ENCODE peak calls at places on chromosomes 4 and X, in seven cellular contexts. A, B, I, D, S, K and O are unnamed samples. For H3K4me1, the result is how much of the 10 kb centered on the place peaks cover.

GRCh38 chr4:66691101-66691500 is 854.2 kb downstream of the CENPC start:
- DNase-seq in A (no peak), B (no peak), I (no peak), D (no peak), S (no peak), K (no peak), O (no peak)

GRCh38 chrX:130395341-130395740 is 6.4 kb upstream of the RBMX2 start:
- DNase-seq in A (no peak), B (no peak), I (no peak), D (no peak), S (no peak), K (no peak), O (no peak)

GRCh38 chr4:3304831-3305609 is 12.2 kb downstream of the RGS12 start:
- DNase-seq in A (peak), B (no peak), I (no peak), D (peak), S (peak), K (peak), O (no peak)

GRCh38 chr4:26269038-26269437 is 51.8 kb upstream of the RBPJ start:
- DNase-seq in A (no peak), B (no peak), I (no peak), D (no peak), S (no peak), K (no peak), O (no peak)

GRCh38 chrX:49041683-49042529 is 1.3 kb downstream of the TFE3 start:
- DNase-seq in A (no peak), B (no peak), I (peak), D (peak), S (peak), K (peak), O (no peak)

GRCh38 chrX:50448565-50448964 is 22.1 kb downstream of the DGKK start:
- DNase-seq in A (no peak), B (no peak), I (peak), D (no peak), S (peak), K (no peak), O (no peak)

GRCh38 chr4:110970642-110971041 is 347.8 kb upstream of the PITX2 start:
- DNase-seq in A (no peak), B (no peak), I (peak), D (no peak), S (peak), K (no peak), O (peak)

GRCh38 chr4:83071116-83071515 is 36.1 kb downstream of the COPS4 start:
- DNase-seq in A (no peak), B (no peak), I (no peak), D (no peak), S (no peak), K (no peak), O (no peak)

GRCh38 chr4:102344520-102344954 is 745 bp downstream of the SLC39A8 start:
- DNase-seq in A (peak), B (no peak), I (peak), D (peak), S (peak), K (peak), O (no peak)

GRCh38 chr4:76955187-76955586 is 5.6 kb downstream of the SEPTIN11 start:
- DNase-seq in A (no peak), B (no peak), I (no peak), D (no peak), S (peak), K (no peak), O (no peak)

GRCh38 chr4:137597751-137598493 is 65.6 kb upstream of the PCDH18 start:
- DNase-seq in A (no peak), B (no peak), I (no peak), D (no peak), S (no peak), K (no peak), O (no peak)

GRCh38 chr4:140094701-140095420 is 59.1 kb downstream of the MAML3 start:
- DNase-seq in A (peak), B (no peak), I (no peak), D (peak), S (peak), K (peak), O (no peak)

GRCh38 chrX:19799319-19800182 is 87.8 kb downstream of the SH3KBP1 start:
- DNase-seq in A (no peak), B (no peak), I (no peak), D (no peak), S (no peak), K (no peak), O (no peak)
- H3K4me1 ChIP-seq in A (under half), B (under half), I (under half), D (under half), S (under half), K (under half), O (under half)

GRCh38 chrX:68988865-68989264 is 160.0 kb downstream of the EFNB1 start:
- DNase-seq in A (no peak), B (no peak), I (no peak), D (no peak), S (no peak), K (no peak), O (no peak)

GRCh38 chrX:68983004-68983857 is 154.4 kb downstream of the EFNB1 start:
- DNase-seq in A (no peak), B (no peak), I (no peak), D (no peak), S (no peak), K (no peak), O (no peak)

GRCh38 chrX:68980906-68981616 is 152.2 kb downstream of the EFNB1 start:
- DNase-seq in A (no peak), B (no peak), I (no peak), D (no peak), S (no peak), K (no peak), O (no peak)

GRCh38 chrX:68982476-68982875 is 153.7 kb downstream of the EFNB1 start:
- DNase-seq in A (no peak), B (no peak), I (no peak), D (no peak), S (no peak), K (no peak), O (no peak)

GRCh38 chrX:68985135-68985725 is 156.4 kb downstream of the EFNB1 start:
- DNase-seq in A (no peak), B (no peak), I (no peak), D (no peak), S (no peak), K (no peak), O (no peak)
- H3K4me1 ChIP-seq in A (under half), B (under half), I (under half), D (under half), S (under half), K (under half), O (under half)

DNA sequence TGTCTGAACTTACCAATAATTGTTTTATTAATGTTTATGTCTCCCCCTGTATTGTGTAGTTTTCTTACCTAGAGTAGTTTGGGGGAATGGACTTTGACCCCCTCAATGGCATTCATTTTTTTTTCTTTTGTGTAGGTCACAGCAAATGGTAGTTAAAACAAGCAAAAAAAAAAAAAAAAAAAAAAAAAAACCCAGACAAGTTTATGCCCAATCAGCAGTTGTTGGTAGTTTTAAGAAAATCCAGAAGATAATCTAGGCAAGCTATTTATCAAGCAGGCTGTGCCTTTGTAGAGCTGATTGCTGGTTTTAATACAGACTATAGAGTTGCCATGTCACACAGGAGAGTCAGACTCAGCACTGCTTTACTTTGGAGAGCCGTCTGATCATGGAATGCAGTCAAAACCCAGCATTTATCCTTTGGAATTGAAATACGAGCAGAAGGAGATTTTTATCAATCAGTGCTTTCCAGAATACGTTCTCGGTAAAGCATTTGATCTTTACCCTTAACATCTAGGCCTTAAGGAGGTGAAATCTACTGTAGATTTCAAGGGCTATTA is 16.6 kb downstream of the DCUN1D4 start:
- DNase-seq in A (no peak), B (no peak), I (no peak), D (no peak), S (no peak), K (no peak), O (no peak)
- H3K4me1 ChIP-seq in A (under half), B (under half), I (under half), D (under half), S (under half), K (under half), O (under half)

GRCh38 chr4:153537493-153537960 is 71.4 kb downstream of the TMEM131L start:
- DNase-seq in A (no peak), B (no peak), I (no peak), D (no peak), S (no peak), K (no peak), O (no peak)

GRCh38 chr4:153538408-153539057 is 72.4 kb downstream of the TMEM131L start:
- DNase-seq in A (no peak), B (no peak), I (no peak), D (peak), S (peak), K (no peak), O (no peak)

GRCh38 chr4:153541426-153542096 is 75.4 kb downstream of the TMEM131L start:
- DNase-seq in A (no peak), B (no peak), I (no peak), D (no peak), S (no peak), K (no peak), O (no peak)

GRCh38 chr4:153542131-153542530 is 76.0 kb downstream of the TMEM131L start:
- DNase-seq in A (no peak), B (no peak), I (no peak), D (no peak), S (no peak), K (no peak), O (no peak)

GRCh38 chr4:153539058-153539826 is 73.1 kb downstream of the TMEM131L start:
- DNase-seq in A (no peak), B (no peak), I (no peak), D (no peak), S (no peak), K (no peak), O (no peak)
- H3K4me1 ChIP-seq in A (under half), B (under half), I (under half), D (under half), S (under half), K (under half), O (under half)

GRCh38 chr4:108094131-108094530 is 74.6 kb downstream of the LEF1 start:
- DNase-seq in A (no peak), B (no peak), I (no peak), D (no peak), S (no peak), K (no peak), O (no peak)
- H3K4me1 ChIP-seq in A (under half), B (under half), I (under half), D (under half), S (under half), K (under half), O (under half)

DNA sequence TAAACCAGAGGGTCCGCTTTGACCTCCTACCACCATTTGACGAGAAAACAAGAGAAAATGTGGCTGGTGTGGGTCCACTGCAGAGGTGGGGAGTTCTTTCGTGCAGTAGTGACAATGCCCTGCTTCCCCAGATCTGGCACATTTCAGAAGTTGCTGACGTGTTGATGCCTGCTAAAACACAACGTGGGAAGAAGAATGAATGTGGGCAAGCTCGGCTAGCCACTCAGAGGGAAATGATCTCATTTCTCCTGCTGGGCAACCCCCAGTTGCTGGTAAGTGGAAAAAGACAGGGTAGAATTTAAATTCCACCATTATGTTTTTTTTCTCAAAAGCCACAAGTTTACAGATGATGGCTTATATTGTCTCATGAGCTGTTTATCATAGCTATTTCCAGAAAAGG is 77.9 kb downstream of the LUZP4 start:
- DNase-seq in A (no peak), B (no peak), I (no peak), D (no peak), S (no peak), K (no peak), O (no peak)
- H3K4me1 ChIP-seq in A (under half), B (under half), I (under half), D (under half), S (under half), K (under half), O (under half)

DNA sequence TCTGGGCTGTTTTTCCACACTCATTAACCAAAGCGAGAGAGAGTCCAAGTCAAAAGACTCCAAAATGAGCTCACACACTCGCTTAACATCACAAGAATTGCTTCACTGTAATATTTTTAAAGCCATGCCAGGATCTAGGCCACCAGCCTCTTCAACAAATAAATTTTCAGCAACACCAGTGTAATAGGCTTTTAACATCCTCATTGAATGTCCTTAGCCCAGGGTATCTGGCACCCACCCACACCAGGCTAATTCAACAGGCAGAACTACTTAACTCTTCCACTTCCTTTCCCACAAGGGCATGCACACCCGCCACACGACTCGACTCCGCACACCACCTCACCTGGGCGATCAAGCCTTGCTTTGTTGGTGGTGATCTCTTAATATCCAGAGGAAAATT is 34.2 kb downstream of the FAT1 start:
- DNase-seq in A (peak), B (no peak), I (no peak), D (no peak), S (no peak), K (no peak), O (no peak)
- H3K4me1 ChIP-seq in A (under half), B (under half), I (half or more), D (under half), S (under half), K (under half), O (under half)

GRCh38 chrX:99077099-99077498 is 1333.0 kb downstream of the PCDH19 start:
- DNase-seq in A (no peak), B (no peak), I (no peak), D (no peak), S (no peak), K (no peak), O (no peak)
- H3K4me1 ChIP-seq in A (under half), B (under half), I (under half), D (under half), S (under half), K (under half), O (under half)

GRCh38 chrX:20237864-20238263 is 28.8 kb downstream of the RPS6KA3 start:
- DNase-seq in A (no peak), B (no peak), I (no peak), D (no peak), S (no peak), K (no peak), O (no peak)
- H3K4me1 ChIP-seq in A (under half), B (under half), I (under half), D (under half), S (under half), K (under half), O (under half)